ENCODE peak calls at places on chromosomes 11 and 22, in five cellular contexts. I, B, U, P and M are unnamed samples.

GRCh38 chr11:109071712-109072524 is 350.1 kb upstream of the C11orf87 start:
- DNase-seq in B (peak; percentile 84), P (no peak), U (no peak), I (no peak), M (no peak)

GRCh38 chr22:35301370-35301874 is 1.7 kb downstream of the TOM1 start:
- DNase-seq in P (peak; percentile 75), B (peak; percentile 99), U (no peak), I (no peak), M (peak; percentile 41)

GRCh38 chr11:130103296-130103814 is 33.7 kb downstream of the APLP2 start:
- DNase-seq in U (no peak), I (no peak), B (peak; percentile 100), P (peak; percentile 77), M (no peak)

GRCh38 chr11:29282088-29282487 is 734.7 kb downstream of the KCNA4 start:
- DNase-seq in P (peak; percentile 81), U (no peak), I (no peak), B (peak; percentile 96), M (no peak)

GRCh38 chr11:69558519-69558941 is 77.1 kb downstream of the LINC01488 start:
- DNase-seq in B (no peak), I (no peak), U (no peak), P (no peak), M (no peak)

GRCh38 chr11:114736806-114737205 is 58.5 kb downstream of the NXPE2 start:
- DNase-seq in P (no peak), I (no peak), U (no peak), B (no peak), M (no peak)

GRCh38 chr11:63871962-63872832 is 33.3 kb downstream of the MARK2 start:
- DNase-seq in P (peak; percentile 94), B (peak; percentile 95), U (peak; percentile 88), I (no peak), M (peak; percentile 85)

GRCh38 chr11:68099474-68100405 is 21.4 kb downstream of the CHKA start:
- DNase-seq in B (no peak), I (no peak), P (no peak), U (peak; percentile 46), M (peak; percentile 79)

GRCh38 chr22:20090730-20091240 is 10.7 kb downstream of the DGCR8 start:
- DNase-seq in B (no peak), U (no peak), P (no peak), I (no peak), M (no peak)

GRCh38 chr22:42001127-42001526 is 2.5 kb downstream of the WBP2NL start:
- DNase-seq in B (peak; percentile 33), U (no peak), I (no peak), P (no peak), M (no peak)

GRCh38 chr11:132595711-132596111 is 936.6 kb downstream of the OPCML start:
- DNase-seq in P (no peak), I (no peak), B (no peak), U (no peak), M (no peak)

GRCh38 chr11:113022267-113022666 is 61.0 kb downstream of the NCAM1 start:
- DNase-seq in I (no peak), P (no peak), U (no peak), B (no peak), M (no peak)

GRCh38 chr11:80241766-80242165 is 800.9 kb upstream of the TENM4 start:
- DNase-seq in B (no peak), I (no peak), P (no peak), U (no peak), M (no peak)

GRCh38 chr11:123161386-123161785 is 33.7 kb downstream of the CLMP start:
- DNase-seq in B (no peak), U (no peak), P (no peak), I (no peak), M (no peak)

GRCh38 chr11:35011389-35011788 is 95.0 kb downstream of the PDHX start:
- DNase-seq in I (peak; percentile 46), B (peak; percentile 62), P (no peak), U (no peak), M (no peak)

GRCh38 chr22:50673231-50674126 is 856 bp downstream of the SHANK3 start:
- DNase-seq in U (no peak), B (no peak), I (no peak), P (no peak), M (no peak)

GRCh38 chr11:95939091-95939490 is 15.2 kb upstream of the MTMR2 start:
- DNase-seq in P (no peak), B (peak; percentile 57), U (no peak), I (no peak), M (no peak)

GRCh38 chr11:127962416-127962815 is 624.9 kb downstream of the ETS1 start:
- DNase-seq in I (no peak), B (peak; percentile 31), U (no peak), P (no peak), M (no peak)

GRCh38 chr11:26234451-26234850 is 97.5 kb upstream of the ANO3 start:
- DNase-seq in I (no peak), P (no peak), U (no peak), B (peak; percentile 87), M (no peak)

GRCh38 chr11:102599642-102600261 is 25.4 kb downstream of the MMP20 start:
- DNase-seq in I (no peak), P (peak; percentile 97), U (peak; percentile 61), B (peak; percentile 97), M (no peak)

GRCh38 chr11:72293910-72294533 is 50.0 kb upstream of the PHOX2A start:
- DNase-seq in I (no peak), P (no peak), U (no peak), B (no peak), M (no peak)

GRCh38 chr11:99960536-99960935 is 726.6 kb upstream of the ARHGAP42 start:
- DNase-seq in P (no peak), B (no peak), I (no peak), U (no peak), M (no peak)

GRCh38 chr11:40388097-40388818 is 1071.2 kb downstream of the LRRC4C start:
- DNase-seq in P (peak; percentile 42), I (no peak), B (peak; percentile 81), U (no peak), M (no peak)

GRCh38 chr11:66616379-66617147 is at the start of gene RBM14:
- DNase-seq in B (peak; percentile 99), U (peak; percentile 99), P (peak; percentile 98), I (peak; percentile 92), M (peak; percentile 99)

GRCh38 chr11:113034591-113034990 is 73.4 kb downstream of the NCAM1 start:
- DNase-seq in U (no peak), P (no peak), B (no peak), I (no peak), M (no peak)

GRCh38 chr11:78338138-78338537 is 79.5 kb downstream of the GAB2 start:
- DNase-seq in B (no peak), I (no peak), U (no peak), P (no peak), M (no peak)

GRCh38 chr11:76610371-76610770 is 60.2 kb downstream of the LRRC32 start:
- DNase-seq in P (no peak), I (no peak), U (no peak), B (no peak), M (no peak)

GRCh38 chr11:29119691-29120328 is 897.0 kb downstream of the KCNA4 start:
- DNase-seq in B (peak; percentile 71), I (no peak), P (peak; percentile 77), U (no peak), M (no peak)